ENCODE peak calls at places on chromosomes 2 and 18, in four cellular contexts. C, L, Q and Z are unnamed samples. For H3K4me1, the result is how much of the 10 kb centered on the place peaks cover.

GRCh38 chr2:74502720-74503505 is 3.5 kb upstream of the LBX2 start:
- DNase-seq in L (peak), C (peak), Q (peak), Z (peak)

GRCh38 chr2:161123531-161124030 is 36.6 kb upstream of the TANK start:
- DNase-seq in Q (no peak), L (no peak), C (no peak), Z (no peak)

GRCh38 chr2:129799036-129799958 is 180.2 kb upstream of the RAB6C start:
- DNase-seq in L (no peak), Q (no peak), C (no peak), Z (no peak)

GRCh38 chr2:98505311-98505808 is 60.7 kb downstream of the INPP4A start:
- DNase-seq in L (no peak), C (no peak), Q (no peak), Z (no peak)

GRCh38 chr18:23887035-23887434 is 127.5 kb upstream of the TTC39C start:
- DNase-seq in L (no peak), C (no peak), Q (no peak), Z (no peak)

GRCh38 chr2:148039783-148040182 is 18.9 kb downstream of the MBD5 start:
- DNase-seq in L (no peak), Q (no peak), C (no peak), Z (no peak)

GRCh38 chr2:163210430-163210918 is 371.9 kb upstream of the KCNH7 start:
- DNase-seq in C (no peak), Q (peak), L (no peak), Z (no peak)

GRCh38 chr2:99643824-99644787 is 154.3 kb upstream of the REV1 start:
- DNase-seq in Q (peak), C (no peak), L (no peak), Z (peak)

GRCh38 chr2:171509945-171510731 is 12.1 kb upstream of the CYBRD1 start:
- DNase-seq in L (no peak), C (no peak), Q (no peak), Z (no peak)

GRCh38 chr2:196101325-196101981 is 32.8 kb upstream of the DNAH7 start:
- DNase-seq in C (peak), L (no peak), Q (peak), Z (peak)

GRCh38 chr2:148201075-148202004 is 180.4 kb downstream of the MBD5 start:
- DNase-seq in L (peak), C (no peak), Q (peak), Z (peak)

GRCh38 chr2:206823178-206823577 is 57.8 kb downstream of the FASTKD2 start:
- DNase-seq in L (no peak), Q (peak), C (no peak), Z (no peak)

GRCh38 chr2:227503433-227504406 is 31.8 kb downstream of the AGFG1 start:
- DNase-seq in C (peak), Q (peak), L (peak), Z (peak)

GRCh38 chr2:79219383-79219988 is 59.9 kb upstream of the REG3A start:
- DNase-seq in L (no peak), C (no peak), Q (peak), Z (peak)

GRCh38 chr2:75074228-75074627 is 115.8 kb downstream of the POLE4 start:
- DNase-seq in Q (no peak), C (no peak), L (no peak), Z (no peak)

GRCh38 chr18:22335644-22336275 is 82.0 kb downstream of the CTAGE1 start:
- DNase-seq in C (no peak), L (no peak), Q (no peak), Z (no peak)

GRCh38 chr2:229410312-229410711 is 139.2 kb upstream of the PID1 start:
- DNase-seq in C (no peak), L (no peak), Q (no peak), Z (no peak)

GRCh38 chr18:56986829-56987228 is 160.1 kb upstream of the BOD1L2 start:
- DNase-seq in L (no peak), Q (no peak), C (no peak), Z (no peak)

GRCh38 chr2:20076757-20077156 is 25.3 kb upstream of the LAPTM4A start:
- DNase-seq in Q (no peak), L (no peak), C (no peak), Z (no peak)

GRCh38 chr2:179338681-179339080 is 74.0 kb upstream of the SESTD1 start:
- DNase-seq in L (no peak), Q (peak), C (no peak), Z (no peak)

GRCh38 chr18:50183556-50183955 is 11.4 kb downstream of the MYO5B start:
- DNase-seq in Q (peak), C (no peak), L (no peak), Z (no peak)

GRCh38 chr2:46098606-46099005 is 198.6 kb upstream of the EPAS1 start:
- DNase-seq in C (no peak), L (no peak), Q (peak), Z (no peak)

GRCh38 chr2:205764502-205764815 is 82.2 kb downstream of the NRP2 start:
- DNase-seq in C (no peak), L (no peak), Q (no peak), Z (no peak)

GRCh38 chr18:8706981-8707940 is 1.9 kb downstream of the MTCL1 start:
- DNase-seq in L (peak), C (peak), Q (peak), Z (peak)

GRCh38 chr2:107627164-107627563 is 199.5 kb upstream of the RGPD4 start:
- DNase-seq in C (no peak), L (no peak), Q (no peak), Z (peak)

GRCh38 chr18:26307161-26307773 is 81.0 kb downstream of the TAF4B start:
- DNase-seq in C (peak), L (no peak), Q (peak), Z (peak)

GRCh38 chr18:73975266-73975665 is 172.4 kb downstream of the FBXO15 start:
- DNase-seq in Q (peak), C (no peak), L (no peak), Z (no peak)

GRCh38 chr18:8659609-8660242 is 45.6 kb upstream of the MTCL1 start:
- DNase-seq in L (no peak), Q (no peak), C (no peak), Z (no peak)

GRCh38 chr2:86256300-86256699 is 57.0 kb downstream of the MRPL35 start:
- DNase-seq in L (no peak), Q (no peak), C (no peak), Z (no peak)

GRCh38 chr2:150027164-150027563 is 439.6 kb upstream of the MMADHC start:
- DNase-seq in Q (no peak), C (no peak), L (no peak), Z (no peak)

GRCh38 chr2:221572180-221572820 is at the start of gene EPHA4:
- DNase-seq in L (peak), Q (peak), C (peak), Z (peak)

GRCh38 chr2:127032601-127033000 is 74.4 kb downstream of the BIN1 start:
- DNase-seq in C (no peak), Q (no peak), L (no peak), Z (no peak)

GRCh38 chr18:10388380-10388779 is 66.1 kb upstream of the APCDD1 start:
- DNase-seq in Q (no peak), L (no peak), C (no peak), Z (no peak)

GRCh38 chr2:73894877-73895276 is 2.1 kb downstream of the ACTG2 start:
- DNase-seq in L (no peak), Q (no peak), C (peak), Z (no peak)

GRCh38 chr2:174750923-174751441 is 13.3 kb downstream of the CHRNA1 start:
- DNase-seq in Q (no peak), L (no peak), C (no peak), Z (no peak)
- TF ChIP-seq CTCF in Q (no peak), L (no peak), C (no peak), Z (no peak)

GRCh38 chr2:240909216-240909974 is 3.3 kb downstream of the CROCC2 start:
- DNase-seq in L (no peak), Q (no peak), C (no peak), Z (no peak)
- H3K4me1 ChIP-seq in L (under half), Q (under half), C (under half), Z (under half)

GRCh38 chr18:69402219-69402989 is 1.7 kb downstream of the DOK6 start:
- DNase-seq in Q (peak), L (no peak), C (no peak), Z (peak)
- H3K4me3 ChIP-seq in Q (peak), L (peak), C (peak), Z (peak)

GRCh38 chr2:70785137-70785911 is 5.1 kb downstream of the FIGLA start:
- DNase-seq in L (no peak), Q (peak), C (no peak), Z (peak)
- TF ChIP-seq CTCF in L (peak), Q (peak), C (no peak), Z (peak)

DNA sequence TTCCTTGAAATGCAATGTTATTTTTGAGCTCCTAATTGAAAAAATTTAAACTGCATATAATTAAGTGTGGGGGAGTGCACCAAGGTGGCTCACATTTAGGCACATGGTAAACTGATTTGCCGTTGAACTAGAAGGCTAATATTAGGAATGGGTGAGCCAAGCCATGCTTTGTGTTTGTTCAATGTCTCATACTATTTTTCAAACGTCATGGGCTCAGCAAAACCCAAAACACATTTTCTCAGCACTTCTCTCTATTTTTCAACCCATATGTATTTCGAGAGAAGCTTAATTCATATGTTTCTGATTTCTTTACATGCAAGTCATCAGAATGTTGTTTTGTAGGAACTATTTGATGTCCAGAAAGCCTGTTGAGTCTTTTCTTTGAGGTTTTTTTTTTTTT is 291.2 kb downstream of the TCF4 start:
- DNase-seq in L (no peak), C (no peak), Q (no peak), Z (no peak)
- H3K4me1 ChIP-seq in L (under half), C (under half), Q (under half), Z (under half)

GRCh38 chr18:34976084-34976483 is 65.1 kb upstream of the MAPRE2 start:
- DNase-seq in L (peak), C (no peak), Q (no peak), Z (no peak)
- H3K4me3 ChIP-seq in L (peak), C (peak), Q (no peak), Z (peak)

DNA sequence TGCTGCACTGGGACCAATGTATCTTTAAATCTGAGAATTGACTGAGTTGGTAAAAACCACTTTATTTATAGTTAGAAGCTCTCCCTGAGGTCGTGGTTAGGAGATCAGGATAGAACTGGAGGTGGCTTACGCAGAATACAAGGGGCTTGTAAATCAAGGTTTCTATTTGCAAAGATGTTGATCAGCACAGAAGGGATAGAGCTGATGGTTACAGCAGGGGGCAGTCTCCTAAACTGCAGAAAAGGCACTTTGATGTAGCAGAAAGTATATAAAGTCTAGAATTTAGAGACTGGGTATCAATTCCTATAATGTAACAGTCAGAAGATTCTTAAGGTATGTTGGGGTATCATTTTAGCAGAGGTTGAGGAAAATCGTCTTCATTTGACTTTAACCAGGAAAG is 25.2 kb upstream of the ACVR1 start:
- DNase-seq in L (no peak), C (no peak), Q (no peak), Z (no peak)
- TF ChIP-seq CTCF in L (no peak), C (no peak), Q (no peak), Z (peak)